ENCODE peak calls at places on chromosome 4, in six cellular contexts. One of them, this sample, is unnamed.
A peak's percentile ranks its signal among the peaks of the same experiment; 100 is the strongest.

GRCh38 chr4:80154547-80154933 is 42.8 kb upstream of the PRDM8 start:
- DNase-seq in K562: no peak
- DNase-seq in HepG2: no peak
- DNase-seq in H1: no peak
- DNase-seq in GM12891: no peak
- DNase-seq in GM12878: no peak
- DNase-seq in this sample: no peak

GRCh38 chr4:112170451-112170993 is 25.3 kb downstream of the FAM241A start:
- DNase-seq in HepG2: peak; percentile 43
- DNase-seq in GM12878: no peak
- DNase-seq in GM12891: no peak
- DNase-seq in K562: peak; percentile 84
- DNase-seq in H1: no peak
- DNase-seq in this sample: no peak

GRCh38 chr4:2902126-2902525 is 58.5 kb downstream of the ADD1 start:
- DNase-seq in H1: no peak
- DNase-seq in GM12878: no peak
- DNase-seq in K562: no peak
- DNase-seq in GM12891: no peak
- DNase-seq in HepG2: no peak
- DNase-seq in this sample: no peak

GRCh38 chr4:5361968-5362367 is 310.7 kb downstream of the STK32B start:
- DNase-seq in K562: peak; percentile 31
- DNase-seq in GM12878: no peak
- DNase-seq in HepG2: no peak
- DNase-seq in H1: no peak
- DNase-seq in GM12891: no peak
- DNase-seq in this sample: no peak

GRCh38 chr4:118173956-118174355 is 139.7 kb downstream of the NDST3 start:
- DNase-seq in H1: no peak
- DNase-seq in GM12891: no peak
- DNase-seq in HepG2: no peak
- DNase-seq in K562: no peak
- DNase-seq in GM12878: no peak
- DNase-seq in this sample: no peak

GRCh38 chr4:99759988-99760387 is 56.6 kb upstream of the DAPP1 start:
- DNase-seq in GM12891: no peak
- DNase-seq in GM12878: no peak
- DNase-seq in K562: no peak
- DNase-seq in H1: no peak
- DNase-seq in HepG2: no peak
- DNase-seq in this sample: no peak

GRCh38 chr4:110953191-110953590 is 330.3 kb upstream of the PITX2 start:
- DNase-seq in H1: no peak
- DNase-seq in HepG2: no peak
- DNase-seq in GM12891: no peak
- DNase-seq in K562: no peak
- DNase-seq in GM12878: no peak
- DNase-seq in this sample: no peak

GRCh38 chr4:55634417-55635128 is 1.5 kb downstream of the NMU start:
- DNase-seq in H1: no peak
- DNase-seq in GM12891: no peak
- DNase-seq in GM12878: no peak
- DNase-seq in HepG2: no peak
- DNase-seq in K562: peak; percentile 46
- DNase-seq in this sample: no peak

GRCh38 chr4:40571208-40571607 is 58.5 kb downstream of the RBM47 start:
- DNase-seq in GM12891: no peak
- DNase-seq in K562: no peak
- DNase-seq in H1: no peak
- DNase-seq in GM12878: no peak
- DNase-seq in HepG2: no peak
- DNase-seq in this sample: no peak

GRCh38 chr4:40573593-40574311 is 55.9 kb downstream of the RBM47 start:
- DNase-seq in H1: no peak
- DNase-seq in GM12878: peak; percentile 45
- DNase-seq in GM12891: no peak
- DNase-seq in K562: no peak
- DNase-seq in HepG2: no peak
- DNase-seq in this sample: no peak

GRCh38 chr4:40575846-40576245 is 53.8 kb downstream of the RBM47 start:
- DNase-seq in K562: no peak
- DNase-seq in GM12878: no peak
- DNase-seq in GM12891: no peak
- DNase-seq in H1: no peak
- DNase-seq in HepG2: no peak
- DNase-seq in this sample: no peak

GRCh38 chr4:40570348-40571077 is 59.2 kb downstream of the RBM47 start:
- DNase-seq in H1: no peak
- DNase-seq in GM12878: no peak
- DNase-seq in GM12891: no peak
- DNase-seq in K562: no peak
- DNase-seq in HepG2: no peak
- DNase-seq in this sample: no peak

DNA sequence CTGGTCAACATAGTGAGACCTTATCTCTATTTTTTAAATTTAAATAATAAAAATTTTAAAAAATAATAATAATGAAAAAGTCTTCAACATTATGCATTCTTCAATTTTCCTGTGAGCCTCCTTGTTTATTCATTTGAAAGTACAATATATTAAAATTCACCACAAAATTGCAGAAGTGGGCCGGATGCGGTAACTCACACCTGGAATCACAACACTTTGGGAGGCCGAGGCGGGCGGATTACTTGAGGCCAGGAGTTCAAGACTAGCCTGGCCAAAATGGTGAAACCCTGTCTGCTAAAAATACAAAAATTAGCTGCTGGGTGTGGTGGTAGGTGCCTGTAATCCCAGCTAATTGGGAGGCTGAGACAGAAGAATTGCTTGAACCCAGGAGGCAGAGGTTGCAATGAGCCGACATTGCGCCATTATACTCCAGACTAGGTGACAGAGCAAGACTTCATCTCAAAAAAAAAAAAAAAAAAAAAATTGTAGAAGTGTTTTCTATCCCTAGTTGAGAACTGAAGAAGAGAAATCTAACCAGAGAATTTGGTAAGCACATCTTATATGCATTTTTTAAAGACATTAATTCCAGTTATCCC is 56.9 kb downstream of the RBM47 start:
- DNase-seq in GM12891: no peak
- DNase-seq in GM12878: no peak
- DNase-seq in H1: no peak
- DNase-seq in HepG2: no peak
- DNase-seq in K562: no peak
- DNase-seq in this sample: no peak
- TF ChIP-seq TAF1 in GM12891: no peak
- TF ChIP-seq TAF1 in GM12878: no peak
- TF ChIP-seq TAF1 in H1: no peak
- TF ChIP-seq TAF1 in HepG2: no peak
- TF ChIP-seq TAF1 in K562: no peak
- TF ChIP-seq TAF1 in this sample: no peak

GRCh38 chr4:140151700-140152014 is 2.3 kb downstream of the MAML3 start:
- DNase-seq in GM12878: no peak
- DNase-seq in K562: peak; percentile 80
- DNase-seq in H1: no peak
- DNase-seq in HepG2: peak; percentile 23
- DNase-seq in GM12891: peak; percentile 18
- DNase-seq in this sample: no peak

GRCh38 chr4:140152015-140152703 is 1.8 kb downstream of the MAML3 start:
- DNase-seq in H1: peak; percentile 52
- DNase-seq in K562: peak; percentile 60
- DNase-seq in GM12878: no peak
- DNase-seq in GM12891: peak; percentile 27
- DNase-seq in HepG2: no peak
- DNase-seq in this sample: peak; percentile 31

GRCh38 chr4:140153744-140154571 is at the start of gene MAML3:
- DNase-seq in K562: peak; percentile 90
- DNase-seq in GM12891: peak; percentile 37
- DNase-seq in H1: peak; percentile 94
- DNase-seq in GM12878: no peak
- DNase-seq in HepG2: peak; percentile 64
- DNase-seq in this sample: peak; percentile 39

GRCh38 chr4:140153419-140153743 is 603 bp downstream of the MAML3 start:
- DNase-seq in HepG2: no peak
- DNase-seq in GM12891: no peak
- DNase-seq in GM12878: no peak
- DNase-seq in H1: no peak
- DNase-seq in K562: no peak
- DNase-seq in this sample: no peak

GRCh38 chr4:140152760-140153418 is 1.1 kb downstream of the MAML3 start:
- DNase-seq in H1: peak; percentile 75
- DNase-seq in GM12891: peak; percentile 19
- DNase-seq in K562: peak; percentile 24
- DNase-seq in HepG2: no peak
- DNase-seq in GM12878: no peak
- DNase-seq in this sample: peak; percentile 10
- TF ChIP-seq POLR2A in H1: no peak
- TF ChIP-seq POLR2A in GM12891: no peak
- TF ChIP-seq POLR2A in K562: no peak
- TF ChIP-seq POLR2A in HepG2: no peak
- TF ChIP-seq POLR2A in GM12878: no peak
- TF ChIP-seq POLR2A in this sample: no peak

GRCh38 chr4:184408021-184408710 is 66.2 kb downstream of the IRF2 start:
- DNase-seq in K562: no peak
- DNase-seq in HepG2: no peak
- DNase-seq in GM12878: no peak
- DNase-seq in H1: no peak
- DNase-seq in GM12891: no peak
- DNase-seq in this sample: no peak
- TF ChIP-seq TAF1 in K562: no peak
- TF ChIP-seq TAF1 in HepG2: no peak
- TF ChIP-seq TAF1 in GM12878: no peak
- TF ChIP-seq TAF1 in H1: no peak
- TF ChIP-seq TAF1 in GM12891: no peak
- TF ChIP-seq TAF1 in this sample: no peak

GRCh38 chr4:146407669-146408084 is 114.1 kb downstream of the SLC10A7 start:
- DNase-seq in H1: no peak
- DNase-seq in K562: peak; percentile 69
- DNase-seq in HepG2: no peak
- DNase-seq in GM12878: no peak
- DNase-seq in GM12891: no peak
- DNase-seq in this sample: no peak
- TF ChIP-seq POLR2A in H1: no peak
- TF ChIP-seq POLR2A in K562: no peak
- TF ChIP-seq POLR2A in HepG2: no peak
- TF ChIP-seq POLR2A in GM12878: no peak
- TF ChIP-seq POLR2A in GM12891: no peak
- TF ChIP-seq POLR2A in this sample: no peak

DNA sequence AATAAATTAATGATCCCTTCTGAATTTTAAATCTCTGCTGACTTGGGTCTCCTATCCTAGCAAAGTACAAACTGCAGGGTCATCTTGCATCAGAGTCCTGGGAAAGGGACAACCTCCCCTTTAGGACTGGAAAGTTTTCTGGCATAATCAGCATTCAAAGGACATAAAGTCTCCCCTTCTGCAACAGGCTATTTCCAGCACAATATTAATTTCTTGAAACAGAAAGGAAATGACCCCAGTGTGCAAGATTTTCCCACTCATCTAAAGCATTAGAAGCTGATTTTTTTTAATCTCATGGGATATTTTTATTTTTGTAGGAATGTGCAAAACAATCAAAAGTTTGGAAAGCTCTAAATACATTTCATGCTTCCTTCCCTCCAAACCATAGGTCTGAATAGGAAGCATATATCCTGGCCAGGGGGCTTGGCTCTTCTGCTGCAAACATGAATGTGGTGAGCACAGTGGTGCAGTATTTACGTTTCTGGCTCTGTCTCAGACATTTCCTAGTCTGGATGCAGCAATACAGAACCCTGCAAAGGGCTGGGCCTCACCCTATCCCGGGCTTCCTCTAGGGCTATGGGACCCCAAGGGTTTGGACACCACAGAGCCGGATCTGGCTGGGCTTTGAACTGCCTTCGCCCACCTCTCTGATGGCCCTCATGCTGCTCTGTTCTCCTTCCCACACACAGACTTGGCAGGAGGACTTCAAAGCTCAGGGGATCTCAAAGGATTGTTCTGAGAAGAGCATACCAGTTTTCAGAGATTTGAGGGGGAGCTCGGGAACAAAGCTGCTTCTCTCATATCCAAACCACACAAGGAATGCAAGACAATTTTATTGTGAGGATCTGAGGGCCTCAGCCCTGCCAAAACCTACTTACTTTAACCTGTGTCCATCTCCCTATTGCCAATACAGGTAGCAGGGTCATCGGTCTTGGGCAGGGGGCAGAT is 64.9 kb downstream of the POLR2B start:
- DNase-seq in HepG2: no peak
- DNase-seq in K562: no peak
- DNase-seq in H1: no peak
- DNase-seq in GM12891: no peak
- DNase-seq in GM12878: no peak
- DNase-seq in this sample: no peak
- TF ChIP-seq TAF1 in HepG2: no peak
- TF ChIP-seq TAF1 in K562: no peak
- TF ChIP-seq TAF1 in H1: no peak
- TF ChIP-seq TAF1 in GM12891: no peak
- TF ChIP-seq TAF1 in GM12878: no peak
- TF ChIP-seq TAF1 in this sample: no peak

GRCh38 chr4:147409350-147409749 is 71.5 kb upstream of the EDNRA start:
- DNase-seq in GM12878: no peak
- DNase-seq in HepG2: no peak
- DNase-seq in H1: no peak
- DNase-seq in K562: no peak
- DNase-seq in GM12891: no peak
- DNase-seq in this sample: no peak

GRCh38 chr4:147407261-147408045 is 73.4 kb upstream of the EDNRA start:
- DNase-seq in GM12878: no peak
- DNase-seq in GM12891: no peak
- DNase-seq in HepG2: no peak
- DNase-seq in H1: peak; percentile 56
- DNase-seq in K562: peak; percentile 12
- DNase-seq in this sample: no peak

GRCh38 chr4:147408189-147408588 is 72.7 kb upstream of the EDNRA start:
- DNase-seq in K562: no peak
- DNase-seq in HepG2: no peak
- DNase-seq in GM12878: no peak
- DNase-seq in H1: no peak
- DNase-seq in GM12891: no peak
- DNase-seq in this sample: no peak
- TF ChIP-seq POLR2A in K562: no peak
- TF ChIP-seq POLR2A in HepG2: no peak
- TF ChIP-seq POLR2A in GM12878: no peak
- TF ChIP-seq POLR2A in H1: no peak
- TF ChIP-seq POLR2A in GM12891: no peak
- TF ChIP-seq POLR2A in this sample: no peak

GRCh38 chr4:17033256-17034245 is 135.1 kb upstream of the LDB2 start:
- DNase-seq in GM12891: no peak
- DNase-seq in H1: no peak
- DNase-seq in K562: no peak
- DNase-seq in HepG2: no peak
- DNase-seq in GM12878: no peak
- DNase-seq in this sample: no peak

GRCh38 chr4:17027495-17027894 is 129.1 kb upstream of the LDB2 start:
- DNase-seq in HepG2: no peak
- DNase-seq in H1: no peak
- DNase-seq in K562: no peak
- DNase-seq in GM12891: no peak
- DNase-seq in GM12878: no peak
- DNase-seq in this sample: no peak

GRCh38 chr4:17029432-17029831 is 131.0 kb upstream of the LDB2 start:
- DNase-seq in GM12891: no peak
- DNase-seq in HepG2: no peak
- DNase-seq in H1: no peak
- DNase-seq in K562: no peak
- DNase-seq in GM12878: no peak
- DNase-seq in this sample: no peak

GRCh38 chr4:17029964-17030363 is 131.5 kb upstream of the LDB2 start:
- DNase-seq in GM12878: no peak
- DNase-seq in HepG2: no peak
- DNase-seq in K562: no peak
- DNase-seq in GM12891: no peak
- DNase-seq in H1: no peak
- DNase-seq in this sample: no peak

GRCh38 chr4:17030543-17030942 is 132.1 kb upstream of the LDB2 start:
- DNase-seq in K562: no peak
- DNase-seq in H1: no peak
- DNase-seq in GM12878: no peak
- DNase-seq in GM12891: no peak
- DNase-seq in HepG2: no peak
- DNase-seq in this sample: no peak
- TF ChIP-seq TAF1 in K562: no peak
- TF ChIP-seq TAF1 in H1: no peak
- TF ChIP-seq TAF1 in GM12878: no peak
- TF ChIP-seq TAF1 in GM12891: no peak
- TF ChIP-seq TAF1 in HepG2: no peak
- TF ChIP-seq TAF1 in this sample: no peak